ENCODE peak calls at places on chromosomes 11 and 22, in seven cellular contexts. One of them, this sample, is unnamed.
A peak's percentile ranks its signal among the peaks of the same experiment; 100 is the strongest.

GRCh38 chr11:61632096-61632495 is 48.1 kb upstream of the DAGLA start:
- DNase-seq in glomerular endothelial cell: no peak
- DNase-seq in SHP77 treated with DMSO at 0.1 percent for 48 hours: no peak
- DNase-seq in upper lobe of right lung: no peak
- DNase-seq in CD4-positive, alpha-beta T cell: no peak
- DNase-seq in activated CD4-positive, alpha-beta T cell treated with anti-CD3 and anti-CD28 coated beads, Interleukin-2, amount 50 U/mL, for 4 hours: no peak
- DNase-seq in fibroblast of pulmonary artery: no peak
- DNase-seq in this sample: no peak

GRCh38 chr11:11448626-11449025 is 95.6 kb upstream of the CSNK2A3 start:
- DNase-seq in fibroblast of pulmonary artery: no peak
- DNase-seq in CD4-positive, alpha-beta T cell: no peak
- DNase-seq in upper lobe of right lung: no peak
- DNase-seq in activated CD4-positive, alpha-beta T cell treated with anti-CD3 and anti-CD28 coated beads, Interleukin-2, amount 50 U/mL, for 4 hours: no peak
- DNase-seq in glomerular endothelial cell: no peak
- DNase-seq in SHP77 treated with DMSO at 0.1 percent for 48 hours: no peak
- DNase-seq in this sample: no peak

GRCh38 chr22:45709866-45710265 is 38.2 kb downstream of the ATXN10 start:
- DNase-seq in glomerular endothelial cell: no peak
- DNase-seq in fibroblast of pulmonary artery: no peak
- DNase-seq in SHP77 treated with DMSO at 0.1 percent for 48 hours: no peak
- DNase-seq in upper lobe of right lung: no peak
- DNase-seq in activated CD4-positive, alpha-beta T cell treated with anti-CD3 and anti-CD28 coated beads, Interleukin-2, amount 50 U/mL, for 4 hours: no peak
- DNase-seq in CD4-positive, alpha-beta T cell: no peak
- DNase-seq in this sample: no peak

GRCh38 chr22:41562461-41562860 is 1.7 kb downstream of the CSDC2 start:
- DNase-seq in activated CD4-positive, alpha-beta T cell treated with anti-CD3 and anti-CD28 coated beads, Interleukin-2, amount 50 U/mL, for 4 hours: no peak
- DNase-seq in glomerular endothelial cell: no peak
- DNase-seq in fibroblast of pulmonary artery: no peak
- DNase-seq in upper lobe of right lung: no peak
- DNase-seq in SHP77 treated with DMSO at 0.1 percent for 48 hours: no peak
- DNase-seq in CD4-positive, alpha-beta T cell: no peak
- DNase-seq in this sample: no peak

GRCh38 chr11:109320595-109320994 is 101.4 kb upstream of the C11orf87 start:
- DNase-seq in activated CD4-positive, alpha-beta T cell treated with anti-CD3 and anti-CD28 coated beads, Interleukin-2, amount 50 U/mL, for 4 hours: no peak
- DNase-seq in CD4-positive, alpha-beta T cell: no peak
- DNase-seq in SHP77 treated with DMSO at 0.1 percent for 48 hours: no peak
- DNase-seq in fibroblast of pulmonary artery: peak; percentile 64
- DNase-seq in glomerular endothelial cell: no peak
- DNase-seq in upper lobe of right lung: no peak
- DNase-seq in this sample: no peak

GRCh38 chr11:31687256-31687655 is 123.9 kb downstream of the PAX6 start:
- DNase-seq in CD4-positive, alpha-beta T cell: no peak
- DNase-seq in upper lobe of right lung: no peak
- DNase-seq in activated CD4-positive, alpha-beta T cell treated with anti-CD3 and anti-CD28 coated beads, Interleukin-2, amount 50 U/mL, for 4 hours: no peak
- DNase-seq in fibroblast of pulmonary artery: peak; percentile 62
- DNase-seq in SHP77 treated with DMSO at 0.1 percent for 48 hours: no peak
- DNase-seq in glomerular endothelial cell: no peak
- DNase-seq in this sample: no peak

GRCh38 chr11:70727021-70727420 is 328.7 kb downstream of the CTTN start:
- DNase-seq in fibroblast of pulmonary artery: no peak
- DNase-seq in CD4-positive, alpha-beta T cell: no peak
- DNase-seq in activated CD4-positive, alpha-beta T cell treated with anti-CD3 and anti-CD28 coated beads, Interleukin-2, amount 50 U/mL, for 4 hours: no peak
- DNase-seq in upper lobe of right lung: no peak
- DNase-seq in SHP77 treated with DMSO at 0.1 percent for 48 hours: no peak
- DNase-seq in glomerular endothelial cell: no peak
- DNase-seq in this sample: no peak

GRCh38 chr11:1050581-1051355 is 14.2 kb upstream of the MUC6 start:
- DNase-seq in CD4-positive, alpha-beta T cell: peak; percentile 69
- DNase-seq in glomerular endothelial cell: no peak
- DNase-seq in activated CD4-positive, alpha-beta T cell treated with anti-CD3 and anti-CD28 coated beads, Interleukin-2, amount 50 U/mL, for 4 hours: peak; percentile 65
- DNase-seq in upper lobe of right lung: peak; percentile 89
- DNase-seq in SHP77 treated with DMSO at 0.1 percent for 48 hours: no peak
- DNase-seq in fibroblast of pulmonary artery: peak; percentile 65
- DNase-seq in this sample: peak; percentile 73

GRCh38 chr11:66328036-66328306 is 8.3 kb downstream of the RIN1 start:
- DNase-seq in fibroblast of pulmonary artery: no peak
- DNase-seq in upper lobe of right lung: no peak
- DNase-seq in glomerular endothelial cell: no peak
- DNase-seq in activated CD4-positive, alpha-beta T cell treated with anti-CD3 and anti-CD28 coated beads, Interleukin-2, amount 50 U/mL, for 4 hours: no peak
- DNase-seq in SHP77 treated with DMSO at 0.1 percent for 48 hours: no peak
- DNase-seq in CD4-positive, alpha-beta T cell: no peak
- DNase-seq in this sample: no peak

GRCh38 chr11:26947379-26947844 is 46.5 kb upstream of the FIBIN start:
- DNase-seq in glomerular endothelial cell: no peak
- DNase-seq in SHP77 treated with DMSO at 0.1 percent for 48 hours: no peak
- DNase-seq in activated CD4-positive, alpha-beta T cell treated with anti-CD3 and anti-CD28 coated beads, Interleukin-2, amount 50 U/mL, for 4 hours: no peak
- DNase-seq in upper lobe of right lung: no peak
- DNase-seq in fibroblast of pulmonary artery: peak; percentile 100
- DNase-seq in CD4-positive, alpha-beta T cell: no peak
- DNase-seq in this sample: no peak

GRCh38 chr11:32087602-32088001 is 3.3 kb upstream of the RCN1 start:
- DNase-seq in SHP77 treated with DMSO at 0.1 percent for 48 hours: no peak
- DNase-seq in upper lobe of right lung: no peak
- DNase-seq in CD4-positive, alpha-beta T cell: no peak
- DNase-seq in glomerular endothelial cell: no peak
- DNase-seq in fibroblast of pulmonary artery: peak; percentile 87
- DNase-seq in activated CD4-positive, alpha-beta T cell treated with anti-CD3 and anti-CD28 coated beads, Interleukin-2, amount 50 U/mL, for 4 hours: no peak
- DNase-seq in this sample: no peak

GRCh38 chr22:50714631-50715179 is 23.3 kb upstream of the ACR start:
- DNase-seq in upper lobe of right lung: no peak
- DNase-seq in fibroblast of pulmonary artery: no peak
- DNase-seq in activated CD4-positive, alpha-beta T cell treated with anti-CD3 and anti-CD28 coated beads, Interleukin-2, amount 50 U/mL, for 4 hours: no peak
- DNase-seq in glomerular endothelial cell: no peak
- DNase-seq in SHP77 treated with DMSO at 0.1 percent for 48 hours: no peak
- DNase-seq in CD4-positive, alpha-beta T cell: no peak
- DNase-seq in this sample: no peak

GRCh38 chr11:72721689-72722049 is 30.5 kb downstream of the ARAP1 start:
- DNase-seq in CD4-positive, alpha-beta T cell: peak; percentile 40
- DNase-seq in upper lobe of right lung: peak; percentile 79
- DNase-seq in activated CD4-positive, alpha-beta T cell treated with anti-CD3 and anti-CD28 coated beads, Interleukin-2, amount 50 U/mL, for 4 hours: peak; percentile 25
- DNase-seq in SHP77 treated with DMSO at 0.1 percent for 48 hours: no peak
- DNase-seq in fibroblast of pulmonary artery: peak; percentile 42
- DNase-seq in glomerular endothelial cell: no peak
- DNase-seq in this sample: no peak

GRCh38 chr11:114132427-114132826 is 72.9 kb downstream of the ZBTB16 start:
- DNase-seq in glomerular endothelial cell: no peak
- DNase-seq in fibroblast of pulmonary artery: peak; percentile 44
- DNase-seq in activated CD4-positive, alpha-beta T cell treated with anti-CD3 and anti-CD28 coated beads, Interleukin-2, amount 50 U/mL, for 4 hours: no peak
- DNase-seq in CD4-positive, alpha-beta T cell: no peak
- DNase-seq in upper lobe of right lung: no peak
- DNase-seq in SHP77 treated with DMSO at 0.1 percent for 48 hours: no peak
- DNase-seq in this sample: no peak

GRCh38 chr11:108697872-108698473 is 33.1 kb downstream of the DDX10 start:
- DNase-seq in glomerular endothelial cell: peak; percentile 47
- DNase-seq in fibroblast of pulmonary artery: peak; percentile 89
- DNase-seq in SHP77 treated with DMSO at 0.1 percent for 48 hours: peak; percentile 23
- DNase-seq in activated CD4-positive, alpha-beta T cell treated with anti-CD3 and anti-CD28 coated beads, Interleukin-2, amount 50 U/mL, for 4 hours: peak; percentile 14
- DNase-seq in upper lobe of right lung: no peak
- DNase-seq in CD4-positive, alpha-beta T cell: no peak
- DNase-seq in this sample: peak; percentile 56

GRCh38 chr11:121870202-121871045 is 245.6 kb downstream of the BLID start:
- DNase-seq in SHP77 treated with DMSO at 0.1 percent for 48 hours: no peak
- DNase-seq in CD4-positive, alpha-beta T cell: no peak
- DNase-seq in fibroblast of pulmonary artery: no peak
- DNase-seq in upper lobe of right lung: no peak
- DNase-seq in glomerular endothelial cell: no peak
- DNase-seq in activated CD4-positive, alpha-beta T cell treated with anti-CD3 and anti-CD28 coated beads, Interleukin-2, amount 50 U/mL, for 4 hours: no peak
- DNase-seq in this sample: no peak

GRCh38 chr11:86632499-86633269 is 39.7 kb downstream of the ME3 start:
- DNase-seq in glomerular endothelial cell: peak; percentile 70
- DNase-seq in upper lobe of right lung: no peak
- DNase-seq in activated CD4-positive, alpha-beta T cell treated with anti-CD3 and anti-CD28 coated beads, Interleukin-2, amount 50 U/mL, for 4 hours: no peak
- DNase-seq in CD4-positive, alpha-beta T cell: no peak
- DNase-seq in SHP77 treated with DMSO at 0.1 percent for 48 hours: no peak
- DNase-seq in fibroblast of pulmonary artery: peak; percentile 90
- DNase-seq in this sample: no peak

GRCh38 chr11:9862981-9863380 is 199.1 kb downstream of the SWAP70 start:
- DNase-seq in CD4-positive, alpha-beta T cell: no peak
- DNase-seq in SHP77 treated with DMSO at 0.1 percent for 48 hours: no peak
- DNase-seq in upper lobe of right lung: no peak
- DNase-seq in glomerular endothelial cell: no peak
- DNase-seq in fibroblast of pulmonary artery: peak; percentile 79
- DNase-seq in activated CD4-positive, alpha-beta T cell treated with anti-CD3 and anti-CD28 coated beads, Interleukin-2, amount 50 U/mL, for 4 hours: no peak
- DNase-seq in this sample: no peak

GRCh38 chr22:28582806-28583205 is 96.8 kb downstream of the TTC28 start:
- DNase-seq in SHP77 treated with DMSO at 0.1 percent for 48 hours: no peak
- DNase-seq in activated CD4-positive, alpha-beta T cell treated with anti-CD3 and anti-CD28 coated beads, Interleukin-2, amount 50 U/mL, for 4 hours: no peak
- DNase-seq in glomerular endothelial cell: no peak
- DNase-seq in fibroblast of pulmonary artery: peak; percentile 75
- DNase-seq in upper lobe of right lung: no peak
- DNase-seq in CD4-positive, alpha-beta T cell: no peak
- DNase-seq in this sample: no peak

GRCh38 chr11:15481871-15482270 is 367.1 kb downstream of the INSC start:
- DNase-seq in fibroblast of pulmonary artery: no peak
- DNase-seq in SHP77 treated with DMSO at 0.1 percent for 48 hours: no peak
- DNase-seq in glomerular endothelial cell: no peak
- DNase-seq in activated CD4-positive, alpha-beta T cell treated with anti-CD3 and anti-CD28 coated beads, Interleukin-2, amount 50 U/mL, for 4 hours: no peak
- DNase-seq in upper lobe of right lung: no peak
- DNase-seq in CD4-positive, alpha-beta T cell: no peak
- DNase-seq in this sample: no peak

GRCh38 chr11:118319031-118319814 is 14.7 kb downstream of the CD3E start:
- DNase-seq in glomerular endothelial cell: no peak
- DNase-seq in upper lobe of right lung: no peak
- DNase-seq in CD4-positive, alpha-beta T cell: no peak
- DNase-seq in SHP77 treated with DMSO at 0.1 percent for 48 hours: no peak
- DNase-seq in fibroblast of pulmonary artery: no peak
- DNase-seq in activated CD4-positive, alpha-beta T cell treated with anti-CD3 and anti-CD28 coated beads, Interleukin-2, amount 50 U/mL, for 4 hours: no peak
- DNase-seq in this sample: no peak

GRCh38 chr11:68036717-68037239 is 2.0 kb upstream of the TCIRG1 start:
- DNase-seq in glomerular endothelial cell: no peak
- DNase-seq in CD4-positive, alpha-beta T cell: no peak
- DNase-seq in upper lobe of right lung: peak; percentile 90
- DNase-seq in SHP77 treated with DMSO at 0.1 percent for 48 hours: no peak
- DNase-seq in fibroblast of pulmonary artery: no peak
- DNase-seq in activated CD4-positive, alpha-beta T cell treated with anti-CD3 and anti-CD28 coated beads, Interleukin-2, amount 50 U/mL, for 4 hours: no peak
- DNase-seq in this sample: no peak

GRCh38 chr11:3092603-3093141 is 35.4 kb upstream of the CARS1 start:
- DNase-seq in SHP77 treated with DMSO at 0.1 percent for 48 hours: no peak
- DNase-seq in upper lobe of right lung: peak; percentile 61
- DNase-seq in fibroblast of pulmonary artery: no peak
- DNase-seq in CD4-positive, alpha-beta T cell: no peak
- DNase-seq in activated CD4-positive, alpha-beta T cell treated with anti-CD3 and anti-CD28 coated beads, Interleukin-2, amount 50 U/mL, for 4 hours: no peak
- DNase-seq in glomerular endothelial cell: no peak
- DNase-seq in this sample: no peak

GRCh38 chr11:68048681-68049508 is 10.1 kb downstream of the TCIRG1 start:
- DNase-seq in activated CD4-positive, alpha-beta T cell treated with anti-CD3 and anti-CD28 coated beads, Interleukin-2, amount 50 U/mL, for 4 hours: no peak
- DNase-seq in CD4-positive, alpha-beta T cell: no peak
- DNase-seq in SHP77 treated with DMSO at 0.1 percent for 48 hours: no peak
- DNase-seq in upper lobe of right lung: peak; percentile 62
- DNase-seq in fibroblast of pulmonary artery: no peak
- DNase-seq in glomerular endothelial cell: no peak
- DNase-seq in this sample: no peak

GRCh38 chr11:12769834-12770345 is 95.7 kb downstream of the TEAD1 start:
- DNase-seq in upper lobe of right lung: no peak
- DNase-seq in CD4-positive, alpha-beta T cell: no peak
- DNase-seq in fibroblast of pulmonary artery: peak; percentile 88
- DNase-seq in SHP77 treated with DMSO at 0.1 percent for 48 hours: no peak
- DNase-seq in activated CD4-positive, alpha-beta T cell treated with anti-CD3 and anti-CD28 coated beads, Interleukin-2, amount 50 U/mL, for 4 hours: no peak
- DNase-seq in glomerular endothelial cell: peak; percentile 56
- DNase-seq in this sample: no peak

GRCh38 chr22:37018815-37019308 is 385 bp downstream of the TST start:
- DNase-seq in glomerular endothelial cell: no peak
- DNase-seq in CD4-positive, alpha-beta T cell: no peak
- DNase-seq in SHP77 treated with DMSO at 0.1 percent for 48 hours: no peak
- DNase-seq in activated CD4-positive, alpha-beta T cell treated with anti-CD3 and anti-CD28 coated beads, Interleukin-2, amount 50 U/mL, for 4 hours: no peak
- DNase-seq in fibroblast of pulmonary artery: peak; percentile 58
- DNase-seq in upper lobe of right lung: peak; percentile 83
- DNase-seq in this sample: no peak

GRCh38 chr22:36239150-36239400 is 252 bp downstream of the APOL2 start:
- DNase-seq in activated CD4-positive, alpha-beta T cell treated with anti-CD3 and anti-CD28 coated beads, Interleukin-2, amount 50 U/mL, for 4 hours: no peak
- DNase-seq in glomerular endothelial cell: no peak
- DNase-seq in SHP77 treated with DMSO at 0.1 percent for 48 hours: no peak
- DNase-seq in fibroblast of pulmonary artery: no peak
- DNase-seq in CD4-positive, alpha-beta T cell: no peak
- DNase-seq in upper lobe of right lung: no peak
- DNase-seq in this sample: no peak

GRCh38 chr11:29306527-29306926 is 710.3 kb downstream of the KCNA4 start:
- DNase-seq in activated CD4-positive, alpha-beta T cell treated with anti-CD3 and anti-CD28 coated beads, Interleukin-2, amount 50 U/mL, for 4 hours: no peak
- DNase-seq in fibroblast of pulmonary artery: peak; percentile 94
- DNase-seq in SHP77 treated with DMSO at 0.1 percent for 48 hours: no peak
- DNase-seq in glomerular endothelial cell: no peak
- DNase-seq in CD4-positive, alpha-beta T cell: no peak
- DNase-seq in upper lobe of right lung: no peak
- DNase-seq in this sample: no peak

GRCh38 chr11:2781413-2782274 is 81.8 kb upstream of the KCNQ1OT1 start:
- DNase-seq in activated CD4-positive, alpha-beta T cell treated with anti-CD3 and anti-CD28 coated beads, Interleukin-2, amount 50 U/mL, for 4 hours: no peak
- DNase-seq in glomerular endothelial cell: no peak
- DNase-seq in CD4-positive, alpha-beta T cell: no peak
- DNase-seq in upper lobe of right lung: peak; percentile 59
- DNase-seq in SHP77 treated with DMSO at 0.1 percent for 48 hours: no peak
- DNase-seq in fibroblast of pulmonary artery: no peak
- DNase-seq in this sample: peak; percentile 8

GRCh38 chr11:10478066-10478465 is 23.0 kb downstream of the AMPD3 start:
- DNase-seq in fibroblast of pulmonary artery: no peak
- DNase-seq in activated CD4-positive, alpha-beta T cell treated with anti-CD3 and anti-CD28 coated beads, Interleukin-2, amount 50 U/mL, for 4 hours: no peak
- DNase-seq in glomerular endothelial cell: no peak
- DNase-seq in SHP77 treated with DMSO at 0.1 percent for 48 hours: no peak
- DNase-seq in upper lobe of right lung: no peak
- DNase-seq in CD4-positive, alpha-beta T cell: no peak
- DNase-seq in this sample: no peak